ENCODE peak calls at places on chromosomes 13 and 19, in five cellular contexts. I is tibial nerve, N is activated B cell treated with CpG ODN at 0.5 μM for 24 hours, Z is nephron progenitor cell, Q is HFF-Myc. C is an unnamed sample.

GRCh38 chr13:103031332-103031873 is 34.8 kb downstream of the SLC10A2 start:
- DNase-seq in Q (no peak), N (no peak), Z (no peak), I (no peak), C (no peak)

GRCh38 chr19:31139871-31140505 is 209.2 kb downstream of the TSHZ3 start:
- DNase-seq in N (no peak), Z (no peak), I (no peak), Q (no peak), C (no peak)

GRCh38 chr13:33649212-33649917 is 168.6 kb upstream of the RFC3 start:
- DNase-seq in Z (no peak), I (no peak), Q (no peak), N (no peak), C (no peak)

GRCh38 chr19:9636018-9636417 is 15.0 kb upstream of the ZNF561 start:
- DNase-seq in I (no peak), Q (no peak), Z (no peak), N (no peak), C (no peak)

GRCh38 chr19:1540353-1540925 is 16.6 kb downstream of the PLK5 start:
- DNase-seq in I (peak; percentile 10), Q (no peak), Z (no peak), N (no peak), C (no peak)

GRCh38 chr19:42469311-42470239 is 26.8 kb upstream of the CXCL17 start:
- DNase-seq in I (no peak), N (no peak), Z (no peak), Q (no peak), C (no peak)

GRCh38 chr19:10288662-10289166 is 1.0 kb upstream of the ICAM5 start:
- DNase-seq in N (no peak), I (no peak), Z (peak; percentile 75), Q (no peak), C (no peak)

GRCh38 chr13:46079770-46080169 is 25.1 kb downstream of the CPB2 start:
- DNase-seq in I (no peak), Q (no peak), Z (no peak), N (no peak), C (no peak)

GRCh38 chr13:23870356-23871146 is 18.6 kb downstream of the MIPEP start:
- DNase-seq in N (no peak), I (no peak), Q (no peak), Z (no peak), C (no peak)

GRCh38 chr13:26695360-26695705 is 65.3 kb downstream of the GPR12 start:
- DNase-seq in I (no peak), Z (no peak), N (no peak), Q (no peak), C (no peak)

GRCh38 chr13:34672631-34673030 is 269.4 kb upstream of the NBEA start:
- DNase-seq in Q (no peak), I (no peak), Z (no peak), N (no peak), C (no peak)

GRCh38 chr13:113848431-113849260 is 15.2 kb downstream of the GAS6 start:
- DNase-seq in N (no peak), Z (no peak), Q (no peak), I (no peak), C (peak; percentile 31)

GRCh38 chr13:97258801-97259200 is 36.7 kb downstream of the MBNL2 start:
- DNase-seq in N (no peak), Q (no peak), Z (no peak), I (no peak), C (no peak)

GRCh38 chr13:112106467-112107141 is 39.7 kb downstream of the SOX1 start:
- DNase-seq in Q (no peak), I (no peak), N (no peak), Z (peak; percentile 56), C (no peak)

GRCh38 chr19:7904074-7905020 is 670 bp downstream of the MAP2K7 start:
- DNase-seq in Q (no peak), N (no peak), I (no peak), Z (peak; percentile 58), C (no peak)

GRCh38 chr13:64847767-64848166 is 2382.4 kb downstream of the PCDH9 start:
- DNase-seq in Z (no peak), Q (no peak), I (no peak), N (no peak), C (no peak)

GRCh38 chr13:77274126-77274525 is 52.8 kb downstream of the MYCBP2 start:
- DNase-seq in Z (no peak), I (no peak), N (no peak), Q (no peak), C (no peak)
- TF ChIP-seq CTCF in Z (no peak), I (no peak), N (no peak), Q (no peak), C (no peak)

GRCh38 chr19:55340784-55341147 is 1.1 kb downstream of the KMT5C start:
- DNase-seq in Z (peak; percentile 47), Q (no peak), I (no peak), N (no peak), C (no peak)
- TF ChIP-seq CTCF in Z (no peak), Q (no peak), I (no peak), N (no peak), C (no peak)

DNA sequence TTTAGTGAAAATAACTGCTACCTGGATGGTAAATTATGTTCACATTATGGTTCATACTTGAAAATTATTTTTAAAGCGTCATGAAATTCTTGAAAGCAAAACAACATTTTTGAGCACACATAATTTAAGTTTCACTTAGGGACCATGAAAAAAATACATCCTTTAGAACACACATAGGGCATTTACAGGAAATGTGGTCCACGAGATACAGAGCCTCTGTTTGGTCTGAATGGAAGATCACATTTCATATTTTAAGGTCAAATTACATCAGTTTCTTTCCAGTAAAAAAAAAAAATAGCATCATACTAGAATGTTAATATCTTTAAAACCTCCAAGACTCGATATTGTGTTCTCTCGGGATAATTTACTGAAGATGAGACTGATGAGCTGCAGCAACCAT is 720.8 kb downstream of the DIAPH3 start:
- DNase-seq in I (no peak), N (no peak), Z (no peak), Q (no peak), C (no peak)
- TF ChIP-seq CTCF in I (no peak), N (no peak), Z (no peak), Q (no peak), C (no peak)

DNA sequence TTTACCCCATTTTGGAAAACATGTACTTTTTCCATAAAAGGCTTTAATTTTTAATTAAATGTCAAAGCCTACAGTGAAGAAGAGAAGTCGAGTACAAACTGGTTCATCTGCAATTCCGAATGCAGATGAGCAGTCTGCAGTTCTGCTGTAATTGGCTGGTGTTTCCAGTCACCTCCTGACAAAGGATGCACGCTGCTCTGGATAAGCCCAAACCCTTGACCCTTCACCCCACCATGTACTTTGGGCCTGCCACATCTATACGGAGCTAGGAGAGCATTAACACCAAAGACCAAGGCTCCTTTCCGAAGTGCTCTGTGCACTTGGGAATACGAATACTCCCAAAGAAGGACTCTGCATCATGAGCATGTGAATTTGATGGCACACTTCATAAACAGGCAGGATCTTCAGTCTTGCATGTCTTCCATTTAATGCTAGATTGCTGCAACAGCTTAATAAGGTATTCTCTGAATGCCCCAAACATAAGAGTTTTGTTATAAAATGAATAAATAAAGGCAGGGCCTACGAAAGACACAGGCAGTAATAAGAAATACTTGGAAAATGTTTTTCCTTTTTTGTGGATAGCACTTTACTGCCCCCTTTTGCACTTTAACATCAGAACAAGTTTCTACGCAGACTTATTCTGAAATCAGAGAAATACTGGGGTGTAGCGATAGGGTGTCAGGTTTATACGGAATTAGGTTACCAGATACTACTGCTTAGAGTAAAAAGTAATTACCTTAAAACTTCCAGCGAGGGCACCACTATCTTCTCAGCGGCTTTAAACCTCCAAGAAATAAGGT is 15.1 kb downstream of the EFNB2 start:
- DNase-seq in Q (no peak), Z (no peak), I (no peak), N (no peak), C (no peak)
- TF ChIP-seq CTCF in Q (peak; percentile 29), Z (no peak), I (peak; percentile 49), N (no peak), C (peak; percentile 65)

GRCh38 chr19:51296331-51297093 is 14.9 kb upstream of the IGLON5 start:
- DNase-seq in N (no peak), Q (no peak), Z (no peak), I (no peak), C (no peak)
- TF ChIP-seq CTCF in N (no peak), Q (no peak), Z (no peak), I (no peak), C (peak; percentile 26)

DNA sequence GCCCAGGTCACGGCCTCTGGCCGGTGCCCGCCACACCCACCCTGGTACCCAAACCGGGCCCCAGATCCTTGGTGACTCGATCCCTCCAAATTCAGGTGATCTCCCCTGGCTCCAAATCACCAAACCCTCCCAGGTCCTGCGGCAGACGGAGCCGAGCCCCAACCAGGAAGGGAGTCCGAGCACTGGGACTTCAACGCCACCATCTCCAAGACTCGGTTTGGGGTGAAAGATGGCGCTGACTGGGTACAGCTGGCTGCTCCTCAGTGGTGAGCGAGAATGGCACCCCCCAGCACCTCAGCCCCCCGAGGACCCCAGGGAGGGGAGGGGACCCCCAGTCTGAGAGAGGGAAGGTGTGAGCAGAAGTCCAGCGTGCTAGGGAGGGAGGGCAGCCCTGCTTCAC is 2.3 kb downstream of the CEACAM16 start:
- DNase-seq in Z (no peak), N (no peak), I (no peak), Q (no peak), C (no peak)
- TF ChIP-seq CTCF in Z (no peak), N (no peak), I (no peak), Q (no peak), C (no peak)

GRCh38 chr19:39187552-39187943 is 9.2 kb upstream of the NCCRP1 start:
- DNase-seq in Z (no peak), I (no peak), Q (no peak), N (no peak), C (no peak)
- TF ChIP-seq CTCF in Z (no peak), I (no peak), Q (no peak), N (no peak), C (peak; percentile 21)